ENCODE peak calls at places on chromosomes 13 and 19, in six cellular contexts. M is heart right ventricle, T is stomach, J is body of pancreas, I is hepatocyte, P is spleen. K is an unnamed sample.

GRCh38 chr13:92951273-92951820 is 275.3 kb upstream of the GPC6 start:
- DNase-seq in M (no peak), P (no peak), J (no peak), I (no peak), T (no peak), K (no peak)

GRCh38 chr19:38145627-38146026 is 78.4 kb downstream of the DPF1 start:
- DNase-seq in I (no peak), P (no peak), T (no peak), J (no peak), M (no peak), K (no peak)

GRCh38 chr13:23634897-23635296 is 64.7 kb downstream of the TNFRSF19 start:
- DNase-seq in J (no peak), P (no peak), M (no peak), T (no peak), I (no peak), K (no peak)

GRCh38 chr19:45263013-45263412 is 11.9 kb downstream of the MARK4 start:
- DNase-seq in P (no peak), I (no peak), M (no peak), J (no peak), T (no peak), K (no peak)

GRCh38 chr19:18339703-18340102 is 695 bp upstream of the PGPEP1 start:
- DNase-seq in I (no peak), M (no peak), P (no peak), J (no peak), T (no peak), K (no peak)

GRCh38 chr19:18677156-18677555 is 6.3 kb upstream of the CRTC1 start:
- DNase-seq in P (no peak), J (no peak), M (no peak), T (no peak), I (no peak), K (no peak)

GRCh38 chr19:48900477-48901452 is 653 bp downstream of the NUCB1 start:
- DNase-seq in P (peak; percentile 85), J (no peak), M (no peak), T (no peak), I (no peak), K (no peak)

GRCh38 chr13:43783820-43784219 is 3.0 kb downstream of the ENOX1 start:
- DNase-seq in M (no peak), I (peak; percentile 28), P (no peak), T (no peak), J (no peak), K (no peak)

GRCh38 chr19:13057147-13057572 is 45.5 kb downstream of the LYL1 start:
- DNase-seq in M (no peak), T (peak; percentile 46), J (no peak), I (peak; percentile 51), P (no peak), K (no peak)

GRCh38 chr19:46373573-46374359 is 26.9 kb downstream of the PPP5C start:
- DNase-seq in P (no peak), T (peak; percentile 99), I (peak; percentile 57), M (peak; percentile 84), J (peak; percentile 91), K (peak; percentile 92)

GRCh38 chr19:46487178-46487801 is 8.4 kb downstream of the PNMA8B start:
- DNase-seq in P (peak; percentile 72), T (no peak), M (no peak), I (no peak), J (no peak), K (no peak)

GRCh38 chr13:22061371-22061805 is 390.5 kb downstream of the FGF9 start:
- DNase-seq in P (peak; percentile 79), T (no peak), I (no peak), J (no peak), M (no peak), K (no peak)

GRCh38 chr13:36345438-36346221 is 564 bp downstream of the SPART start:
- DNase-seq in T (peak; percentile 67), J (peak; percentile 65), I (peak; percentile 84), P (peak; percentile 85), M (peak; percentile 30), K (peak; percentile 68)

GRCh38 chr13:113816925-113817859 is 46.7 kb downstream of the GAS6 start:
- DNase-seq in T (peak; percentile 97), J (peak; percentile 90), I (peak; percentile 95), P (peak; percentile 92), M (peak; percentile 88), K (peak; percentile 83)

DNA sequence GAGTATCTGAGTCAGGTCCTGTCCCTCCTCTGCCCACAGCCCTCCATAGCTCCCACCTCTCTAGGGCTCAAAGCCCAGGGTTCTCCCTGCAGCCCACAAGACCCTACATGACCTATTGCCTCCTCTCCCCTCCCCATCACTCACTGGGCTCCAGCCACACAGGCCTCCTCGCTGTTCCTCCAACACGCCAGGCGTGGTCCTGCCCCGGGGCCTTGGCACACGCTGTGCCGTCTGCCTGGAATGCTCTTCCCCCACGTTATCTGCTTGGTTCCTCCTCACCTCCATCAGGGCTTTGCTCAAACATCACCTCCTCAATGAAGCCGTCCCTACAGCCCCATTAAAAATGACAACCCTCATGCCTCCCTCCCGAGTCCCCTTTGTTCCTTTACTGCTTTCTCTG is 21.1 kb downstream of the PTPRS start:
- DNase-seq in I (no peak), J (no peak), M (no peak), T (no peak), P (no peak), K (no peak)
- TF ChIP-seq CTCF in I (no peak), J (no peak), M (no peak), T (no peak), P (no peak), K (no peak)

DNA sequence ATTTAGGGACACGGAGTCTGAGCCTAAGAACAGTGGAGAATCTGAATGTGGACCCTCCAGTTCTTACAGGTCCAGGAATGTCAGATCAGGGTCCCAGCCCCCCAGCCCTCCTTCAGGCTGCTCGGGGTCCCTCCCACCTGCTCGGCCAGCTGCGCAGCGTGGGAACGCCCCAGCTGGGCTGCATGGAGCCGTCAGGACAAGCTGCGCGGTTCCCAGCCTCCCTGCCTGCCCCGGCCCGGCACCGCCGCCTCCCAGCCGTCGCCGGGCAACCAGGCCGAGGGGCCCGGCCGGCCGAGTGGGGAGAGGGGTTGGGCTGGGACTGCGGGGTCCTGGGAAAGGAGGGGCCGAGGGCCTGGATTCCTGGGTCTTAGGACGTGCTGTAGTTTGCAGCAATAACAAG is 710 bp upstream of the KIRREL2 start:
- DNase-seq in J (peak; percentile 90), T (no peak), I (peak; percentile 32), M (no peak), P (no peak), K (no peak)
- H3K27me3 ChIP-seq in J (no peaks in the 10 kb centered on the region), T (peaks cover 68% of the 10 kb centered on the region), I (peaks cover 65% of the 10 kb centered on the region), M (peaks cover 88% of the 10 kb centered on the region), P (no peaks in the 10 kb centered on the region), K (peaks cover 8% of the 10 kb centered on the region)

GRCh38 chr19:281992-282391 is 9.2 kb downstream of the PLPP2 start:
- DNase-seq in I (no peak), T (no peak), M (no peak), P (no peak), J (no peak), K (no peak)
- TF ChIP-seq CTCF in I (no peak), T (no peak), M (no peak), P (no peak), J (no peak), K (no peak)

DNA sequence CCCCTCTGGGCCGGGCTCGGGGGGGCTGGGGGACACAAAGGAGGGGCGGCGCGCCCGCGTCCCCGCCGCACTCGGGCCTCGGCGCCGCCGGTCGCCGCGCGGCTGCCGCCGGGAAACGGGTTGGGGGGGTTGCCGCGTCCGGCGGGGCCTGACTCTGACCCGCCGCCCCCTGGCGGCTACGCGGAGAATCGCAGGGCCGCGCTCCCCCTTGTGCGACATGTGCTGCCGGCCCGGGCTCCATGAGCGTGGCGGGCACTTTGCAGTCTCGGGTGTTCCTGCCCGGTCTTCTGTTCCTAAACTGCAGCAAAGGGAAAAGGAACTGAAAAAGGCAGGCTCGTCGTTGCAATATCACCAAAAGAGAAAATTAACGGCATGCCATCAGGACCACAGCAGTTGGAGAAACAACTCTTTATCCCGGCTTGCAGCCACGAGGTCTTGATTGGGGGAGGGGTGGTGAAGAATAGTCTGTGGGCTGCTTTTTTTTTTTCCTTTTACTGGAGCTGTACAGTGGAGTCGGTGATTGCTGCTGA is 1.5 kb downstream of the MIR17HG start:
- DNase-seq in I (peak; percentile 95), P (peak; percentile 99), J (peak; percentile 93), T (peak; percentile 95), M (peak; percentile 95), K (peak; percentile 92)
- H3K27me3 ChIP-seq in I (peaks cover 8% of the 10 kb centered on the region), P (no peaks in the 10 kb centered on the region), J (peaks cover 5% of the 10 kb centered on the region), T (no peaks in the 10 kb centered on the region), M (no peaks in the 10 kb centered on the region), K (no peaks in the 10 kb centered on the region)

GRCh38 chr19:15195987-15196682 is 4.7 kb downstream of the NOTCH3 start:
- DNase-seq in I (peak; percentile 95), T (peak; percentile 92), M (no peak), J (peak; percentile 90), P (no peak), K (peak; percentile 86)

GRCh38 chr19:15197275-15198005 is 3.4 kb downstream of the NOTCH3 start:
- DNase-seq in P (no peak), J (no peak), T (no peak), I (no peak), M (peak; percentile 40), K (no peak)

GRCh38 chr19:15194938-15195337 is 5.9 kb downstream of the NOTCH3 start:
- DNase-seq in T (no peak), M (no peak), J (no peak), P (no peak), I (no peak), K (no peak)

GRCh38 chr19:15196683-15197005 is 4.2 kb downstream of the NOTCH3 start:
- DNase-seq in M (no peak), J (no peak), T (no peak), P (no peak), I (no peak), K (no peak)

GRCh38 chr19:15195381-15195964 is 5.3 kb downstream of the NOTCH3 start:
- DNase-seq in P (no peak), T (peak; percentile 56), J (peak; percentile 57), M (peak; percentile 67), I (peak; percentile 90), K (peak; percentile 74)
- TF ChIP-seq CTCF in P (no peak), T (no peak), J (peak; percentile 8), M (no peak), I (peak; percentile 38), K (no peak)

GRCh38 chr19:30681162-30681996 is 309.2 kb downstream of the ZNF536 start:
- DNase-seq in J (no peak), I (no peak), P (no peak), M (no peak), T (no peak), K (no peak)
- H3K27me3 ChIP-seq in J (no peaks in the 10 kb centered on the region), I (peaks cover 11% of the 10 kb centered on the region), P (no peaks in the 10 kb centered on the region), M (peaks cover 2% of the 10 kb centered on the region), T (peaks cover 7% of the 10 kb centered on the region), K (no peaks in the 10 kb centered on the region)

GRCh38 chr13:42458193-42458592 is 115.8 kb upstream of the TNFSF11 start:
- DNase-seq in I (no peak), T (no peak), P (no peak), M (no peak), J (no peak), K (no peak)
- TF ChIP-seq CTCF in I (no peak), T (no peak), P (no peak), M (no peak), J (no peak), K (no peak)

DNA sequence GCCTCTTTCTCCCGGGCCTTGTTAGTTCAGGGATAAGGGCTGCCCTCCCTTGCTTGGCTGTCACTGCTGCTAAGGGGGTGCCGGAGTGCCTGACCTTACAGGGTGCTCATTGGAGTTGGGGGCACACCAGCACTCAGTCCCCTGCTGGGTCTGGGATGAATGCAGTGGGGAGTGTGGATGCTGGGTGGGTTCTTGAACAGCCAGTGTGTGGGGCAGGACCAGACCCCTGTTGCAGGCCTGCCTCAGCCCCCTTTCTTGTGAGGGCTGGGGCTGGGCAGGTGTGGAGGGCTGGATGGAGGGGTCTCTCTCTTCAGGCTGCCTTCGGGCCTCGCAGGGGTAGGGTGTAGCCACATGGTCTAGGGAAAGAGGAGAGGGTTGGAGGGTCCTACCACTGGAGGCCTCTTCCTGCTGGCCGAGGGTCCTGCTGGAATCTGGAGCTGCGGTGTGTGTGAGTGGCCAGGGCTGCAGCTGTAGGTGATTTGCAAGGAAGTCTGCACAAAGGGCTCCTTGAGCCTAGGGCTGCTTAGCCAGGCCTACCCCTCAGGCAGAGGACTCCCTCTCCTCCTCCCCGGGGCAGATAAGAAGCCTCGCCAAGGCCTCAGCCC is 3.2 kb downstream of the CEBPA start:
- DNase-seq in J (peak; percentile 10), M (no peak), P (no peak), T (no peak), I (no peak), K (no peak)
- H3K27me3 ChIP-seq in J (no peaks in the 10 kb centered on the region), M (peaks cover 36% of the 10 kb centered on the region), P (no peaks in the 10 kb centered on the region), T (no peaks in the 10 kb centered on the region), I (peaks cover 2% of the 10 kb centered on the region), K (no peaks in the 10 kb centered on the region)

K was measured in lung.